ENCODE peak calls at places on chromosomes 16 and 17, in nine cellular contexts. U is EH; E is activated CD4-positive, alpha-beta T cell treated with anti-CD3 and anti-CD28 coated beads, Interleukin-2, amount 50 U/mL, for 48 hours; G is left cardiac atrium; F is stimulated activated CD8-positive, alpha-beta memory T cell treated with anti-CD3 and anti-CD28 coated beads, Interleukin-4, amount 100 ng/mL, for 24 hours; J is ELR; S is NCI-H1105; W is posterior vena cava; A is astrocyte of the spinal cord. Z is an unnamed sample.

GRCh38 chr17:76232342-76232741 is 8.0 kb downstream of the RNF157 start:
- DNase-seq in U (peak), E (no peak), G (no peak), F (no peak), J (peak), S (no peak), W (no peak), A (peak), Z (no peak)

GRCh38 chr17:12789075-12789975 is at the start of gene ARHGAP44:
- DNase-seq in U (peak), E (peak), G (peak), F (peak), J (peak), S (peak), W (peak), A (peak), Z (peak)

GRCh38 chr17:32671891-32672290 is 185.1 kb downstream of the CDK5R1 start:
- DNase-seq in U (no peak), E (no peak), G (peak), F (no peak), J (no peak), S (no peak), W (peak), A (no peak), Z (no peak)

GRCh38 chr17:56987283-56987834 is 9.4 kb downstream of the SCPEP1 start:
- DNase-seq in U (no peak), E (no peak), G (no peak), F (no peak), J (no peak), S (no peak), W (no peak), A (no peak), Z (no peak)

GRCh38 chr16:70809392-70810060 is 8.6 kb upstream of the VAC14 start:
- DNase-seq in U (no peak), E (no peak), G (no peak), F (no peak), J (no peak), S (no peak), W (no peak), A (no peak), Z (no peak)

GRCh38 chr16:89332248-89333245 is 115.0 kb downstream of the ZNF778 start:
- DNase-seq in U (no peak), E (no peak), G (peak), F (no peak), J (no peak), S (no peak), W (peak), A (no peak), Z (no peak)

GRCh38 chr17:60089097-60089844 is 10.6 kb upstream of the HEATR6 start:
- DNase-seq in U (no peak), E (no peak), G (no peak), F (no peak), J (no peak), S (no peak), W (no peak), A (no peak), Z (peak)

GRCh38 chr16:25750489-25750888 is 58.7 kb downstream of the HS3ST4 start:
- DNase-seq in U (no peak), E (no peak), G (no peak), F (no peak), J (no peak), S (no peak), W (no peak), A (no peak), Z (no peak)

GRCh38 chr17:5127910-5128309 is 12.1 kb downstream of the USP6 start:
- DNase-seq in U (no peak), E (no peak), G (no peak), F (no peak), J (no peak), S (no peak), W (peak), A (no peak), Z (no peak)

GRCh38 chr17:9905902-9906301 is 831 bp upstream of the RCVRN start:
- DNase-seq in U (peak), E (peak), G (peak), F (no peak), J (peak), S (no peak), W (peak), A (no peak), Z (peak)

GRCh38 chr16:52498640-52499039 is 48.3 kb downstream of the TOX3 start:
- DNase-seq in U (no peak), E (no peak), G (no peak), F (no peak), J (no peak), S (no peak), W (no peak), A (no peak), Z (no peak)

GRCh38 chr17:70622382-70623260 is 453.3 kb downstream of the KCNJ2 start:
- DNase-seq in U (no peak), E (no peak), G (peak), F (no peak), J (peak), S (peak), W (no peak), A (peak), Z (no peak)

GRCh38 chr17:8142887-8143580 is 9.2 kb downstream of the PER1 start:
- DNase-seq in U (no peak), E (no peak), G (no peak), F (no peak), J (no peak), S (no peak), W (no peak), A (no peak), Z (no peak)

GRCh38 chr16:87198328-87198731 is 118.9 kb downstream of the C16orf95 start:
- DNase-seq in U (no peak), E (no peak), G (no peak), F (no peak), J (no peak), S (no peak), W (no peak), A (no peak), Z (no peak)

GRCh38 chr17:51764387-51764971 is 394.0 kb downstream of the CA10 start:
- DNase-seq in U (peak), E (peak), G (peak), F (no peak), J (peak), S (peak), W (no peak), A (peak), Z (no peak)

GRCh38 chr16:57734925-57735754 is 430 bp upstream of the KATNB1 start:
- DNase-seq in U (peak), E (peak), G (peak), F (peak), J (peak), S (peak), W (peak), A (peak), Z (peak)

GRCh38 chr16:59729613-59730012 is 995.5 kb upstream of the GOT2 start:
- DNase-seq in U (no peak), E (no peak), G (no peak), F (no peak), J (no peak), S (no peak), W (no peak), A (no peak), Z (no peak)

GRCh38 chr16:51150894-51151320 is at the start of gene SALL1:
- DNase-seq in U (peak), E (no peak), G (no peak), F (no peak), J (peak), S (peak), W (no peak), A (no peak), Z (no peak)

GRCh38 chr16:86668136-86668535 is 89.8 kb downstream of the FOXL1 start:
- DNase-seq in U (peak), E (no peak), G (no peak), F (no peak), J (peak), S (no peak), W (no peak), A (peak), Z (no peak)

GRCh38 chr17:13460646-13461045 is 141.1 kb downstream of the HS3ST3A1 start:
- DNase-seq in U (no peak), E (no peak), G (no peak), F (no peak), J (no peak), S (no peak), W (no peak), A (no peak), Z (no peak)

GRCh38 chr16:16118337-16118736 is 105.0 kb downstream of the ABCC6 start:
- DNase-seq in U (no peak), E (no peak), G (no peak), F (no peak), J (no peak), S (no peak), W (no peak), A (no peak), Z (no peak)

GRCh38 chr17:57104461-57105175 is 19.6 kb downstream of the AKAP1 start:
- DNase-seq in U (peak), E (no peak), G (no peak), F (no peak), J (peak), S (no peak), W (no peak), A (peak), Z (peak)

GRCh38 chr17:60664022-60664421 is 13.6 kb upstream of the BCAS3 start:
- DNase-seq in U (peak), E (no peak), G (no peak), F (no peak), J (peak), S (no peak), W (no peak), A (no peak), Z (no peak)

GRCh38 chr17:64398330-64398729 is 7.7 kb upstream of the PECAM1 start:
- DNase-seq in U (no peak), E (no peak), G (no peak), F (no peak), J (no peak), S (no peak), W (no peak), A (no peak), Z (peak)

GRCh38 chr17:75795820-75796607 is 11.4 kb downstream of the UNK start:
- DNase-seq in U (no peak), E (no peak), G (no peak), F (no peak), J (no peak), S (no peak), W (peak), A (no peak), Z (peak)

GRCh38 chr17:79627184-79627765 is 16.4 kb upstream of the RBFOX3 start:
- DNase-seq in U (no peak), E (no peak), G (peak), F (no peak), J (no peak), S (no peak), W (peak), A (no peak), Z (no peak)

GRCh38 chr17:57165754-57166153 is 80.7 kb downstream of the AKAP1 start:
- DNase-seq in U (no peak), E (no peak), G (no peak), F (no peak), J (no peak), S (no peak), W (no peak), A (no peak), Z (no peak)

GRCh38 chr17:82001657-82002056 is 21.0 kb downstream of the CENPX start:
- DNase-seq in U (no peak), E (no peak), G (no peak), F (no peak), J (no peak), S (no peak), W (no peak), A (no peak), Z (no peak)

GRCh38 chr16:81831722-81832126 is 52.6 kb downstream of the PLCG2 start:
- DNase-seq in U (peak), E (peak), G (peak), F (peak), J (peak), S (no peak), W (peak), A (no peak), Z (peak)

GRCh38 chr17:82709024-82709675 is 7.4 kb upstream of the FN3KRP start:
- DNase-seq in U (no peak), E (no peak), G (no peak), F (no peak), J (no peak), S (no peak), W (no peak), A (no peak), Z (no peak)

GRCh38 chr16:89122322-89122831 is 28.7 kb downstream of the ACSF3 start:
- DNase-seq in U (no peak), E (peak), G (peak), F (no peak), J (no peak), S (peak), W (peak), A (no peak), Z (peak)

GRCh38 chr16:88999457-89000206 is 22.6 kb upstream of the CBFA2T3 start:
- DNase-seq in U (no peak), E (peak), G (no peak), F (no peak), J (no peak), S (no peak), W (no peak), A (no peak), Z (no peak)

GRCh38 chr16:69179255-69180010 is 7.5 kb upstream of the SNTB2 start:
- DNase-seq in U (peak), E (no peak), G (peak), F (no peak), J (peak), S (peak), W (peak), A (peak), Z (no peak)